ENCODE peak calls at places on chromosome X, in ten cellular contexts. T, W, V, M, C, F, X, K, Q and S are unnamed samples.

GRCh38 chrX:121569609-121570008 is 522.2 kb downstream of the GLUD2 start:
- DNase-seq in T (no peak), W (no peak), V (no peak), M (no peak), C (no peak), F (no peak), X (no peak), K (no peak), Q (no peak), S (no peak)

GRCh38 chrX:65697915-65698796 is 30.7 kb downstream of the MSN start:
- DNase-seq in T (no peak), W (no peak), V (peak; percentile 37), M (no peak), C (peak; percentile 45), F (peak; percentile 40), X (peak; percentile 15), K (peak; percentile 44), Q (no peak), S (peak; percentile 80)

GRCh38 chrX:47264507-47265173 is 31.8 kb downstream of the USP11 start:
- DNase-seq in T (no peak), W (peak; percentile 11), V (no peak), M (no peak), C (no peak), F (peak; percentile 63), X (no peak), K (no peak), Q (peak; percentile 62), S (no peak)

GRCh38 chrX:110803506-110803905 is 7.9 kb upstream of the CHRDL1 start:
- DNase-seq in T (no peak), W (no peak), V (no peak), M (no peak), C (no peak), F (peak; percentile 65), X (no peak), K (no peak), Q (peak; percentile 1), S (no peak)

GRCh38 chrX:25343060-25343459 is 327.3 kb upstream of the ARX start:
- DNase-seq in T (no peak), W (no peak), V (no peak), M (no peak), C (no peak), F (no peak), X (peak; percentile 24), K (no peak), Q (no peak), S (no peak)

GRCh38 chrX:1462596-1463251 is 10.0 kb upstream of the ASMTL start:
- DNase-seq in T (no peak), W (no peak), V (no peak), M (no peak), C (no peak), F (peak; percentile 41), X (no peak), K (no peak), Q (peak; percentile 64), S (peak; percentile 19)

GRCh38 chrX:41100200-41100599 is 15.0 kb downstream of the USP9X start:
- DNase-seq in T (no peak), W (no peak), V (no peak), M (no peak), C (no peak), F (no peak), X (no peak), K (no peak), Q (no peak), S (no peak)

GRCh38 chrX:68273887-68274286 is 159.4 kb downstream of the OPHN1 start:
- DNase-seq in T (no peak), W (no peak), V (no peak), M (no peak), C (no peak), F (peak; percentile 30), X (peak; percentile 50), K (no peak), Q (peak; percentile 17), S (no peak)

GRCh38 chrX:118723376-118723775 is 4.0 kb upstream of the IL13RA1 start:
- DNase-seq in T (no peak), W (no peak), V (no peak), M (no peak), C (no peak), F (no peak), X (no peak), K (no peak), Q (no peak), S (no peak)

GRCh38 chrX:118724352-118724751 is 3.1 kb upstream of the IL13RA1 start:
- DNase-seq in T (no peak), W (no peak), V (no peak), M (no peak), C (no peak), F (no peak), X (no peak), K (no peak), Q (no peak), S (no peak)

GRCh38 chrX:118718737-118719136 is 8.7 kb upstream of the IL13RA1 start:
- DNase-seq in T (no peak), W (no peak), V (no peak), M (no peak), C (no peak), F (no peak), X (no peak), K (no peak), Q (no peak), S (no peak)

GRCh38 chrX:118717703-118718391 is 9.6 kb upstream of the IL13RA1 start:
- DNase-seq in T (no peak), W (no peak), V (no peak), M (no peak), C (no peak), F (no peak), X (no peak), K (no peak), Q (no peak), S (no peak)

DNA sequence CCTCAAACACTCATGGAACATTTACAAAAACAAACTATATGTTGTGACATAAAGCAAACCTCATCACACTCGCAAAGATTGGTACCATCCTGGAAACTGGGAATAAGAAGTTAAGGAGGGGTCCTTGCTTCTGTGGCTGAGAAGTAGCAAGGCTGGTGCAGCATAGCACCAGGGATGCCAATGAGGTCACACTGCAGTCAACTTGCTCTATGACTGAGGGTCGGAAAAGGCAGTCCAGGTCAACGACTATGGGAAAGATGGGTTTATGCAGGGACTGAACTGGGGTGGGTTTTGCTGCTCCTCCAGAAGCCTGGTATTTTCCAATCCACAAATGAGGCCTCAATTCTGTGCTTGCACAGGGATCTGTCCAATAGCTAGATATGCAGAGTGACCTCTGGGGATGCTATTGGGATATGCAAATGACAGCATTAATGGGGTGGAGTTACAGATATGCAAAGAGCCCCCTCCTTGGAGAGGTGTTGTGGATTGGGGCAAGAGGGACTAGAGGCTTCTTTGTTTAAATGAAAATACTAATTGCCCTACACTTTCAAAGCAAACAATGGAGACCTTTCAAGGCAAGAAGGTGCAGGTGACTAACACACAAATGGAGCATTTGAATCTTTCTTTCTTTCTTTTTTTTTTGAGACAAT is 7.2 kb upstream of the IL13RA1 start:
- DNase-seq in T (no peak), W (no peak), V (no peak), M (no peak), C (no peak), F (no peak), X (peak; percentile 5), K (no peak), Q (no peak), S (no peak)
- H3K4me1 ChIP-seq in T (no peaks in the 10 kb centered on the region), W (peaks cover 2% of the 10 kb centered on the region), V (no peaks in the 10 kb centered on the region), M (no peaks in the 10 kb centered on the region), C (no peaks in the 10 kb centered on the region), F (peaks cover 1% of the 10 kb centered on the region), X (peaks cover 6% of the 10 kb centered on the region), K (no peaks in the 10 kb centered on the region), Q (no peaks in the 10 kb centered on the region), S (no peaks in the 10 kb centered on the region)

DNA sequence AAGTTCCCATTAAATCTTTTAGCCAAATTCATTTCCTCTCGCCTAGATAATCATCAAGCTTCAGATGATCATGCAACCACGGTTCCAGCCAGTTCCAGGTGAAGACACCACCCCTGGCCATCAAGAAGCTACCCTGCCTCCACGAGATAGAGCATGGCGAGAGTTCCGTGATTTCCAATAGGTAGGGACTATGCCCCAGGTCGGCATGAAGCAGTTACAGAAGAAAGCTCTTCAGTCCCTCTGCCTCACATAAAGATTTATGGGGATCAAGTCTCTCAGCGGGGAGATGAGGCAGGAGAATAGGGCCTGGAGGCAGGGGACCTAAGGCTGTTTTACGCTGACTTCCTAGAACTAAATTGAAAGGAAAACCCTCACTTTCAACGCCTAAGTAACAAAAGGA is 183.9 kb downstream of the OR13H1 start:
- DNase-seq in T (no peak), W (no peak), V (no peak), M (no peak), C (no peak), F (no peak), X (no peak), K (no peak), Q (no peak), S (no peak)
- H3K36me3 ChIP-seq in T (no peaks in the 10 kb centered on the region), W (no peaks in the 10 kb centered on the region), V (no peaks in the 10 kb centered on the region), M (no peaks in the 10 kb centered on the region), C (no peaks in the 10 kb centered on the region), F (no peaks in the 10 kb centered on the region), X (peaks cover 14% of the 10 kb centered on the region), K (no peaks in the 10 kb centered on the region), Q (no peaks in the 10 kb centered on the region), S (no peaks in the 10 kb centered on the region)

GRCh38 chrX:107716816-107717700 is 58.5 kb downstream of the TSC22D3 start:
- DNase-seq in T (peak; percentile 60), W (peak; percentile 91), V (peak; percentile 85), M (peak; percentile 73), C (peak; percentile 89), F (peak; percentile 82), X (peak; percentile 65), K (peak; percentile 83), Q (peak; percentile 63), S (peak; percentile 90)

GRCh38 chrX:107715331-107716044 is 60.1 kb downstream of the TSC22D3 start:
- DNase-seq in T (peak; percentile 30), W (no peak), V (no peak), M (no peak), C (no peak), F (peak; percentile 61), X (no peak), K (no peak), Q (peak; percentile 23), S (peak; percentile 51)

GRCh38 chrX:107718156-107718621 is 57.4 kb downstream of the TSC22D3 start:
- DNase-seq in T (peak; percentile 69), W (peak; percentile 92), V (peak; percentile 64), M (peak; percentile 61), C (peak; percentile 90), F (peak; percentile 75), X (peak; percentile 82), K (no peak), Q (peak; percentile 78), S (peak; percentile 66)

GRCh38 chrX:107714196-107714811 is 61.3 kb downstream of the TSC22D3 start:
- DNase-seq in T (no peak), W (peak; percentile 34), V (no peak), M (no peak), C (no peak), F (peak; percentile 52), X (no peak), K (no peak), Q (no peak), S (peak; percentile 54)

GRCh38 chrX:107716045-107716684 is 59.4 kb downstream of the TSC22D3 start:
- DNase-seq in T (peak; percentile 89), W (no peak), V (no peak), M (no peak), C (no peak), F (peak; percentile 53), X (peak; percentile 75), K (no peak), Q (peak; percentile 21), S (peak; percentile 54)
- H3K4me1 ChIP-seq in T (peaks cover 6% of the 10 kb centered on the region), W (no peaks in the 10 kb centered on the region), V (peaks cover 36% of the 10 kb centered on the region), M (peaks cover 10% of the 10 kb centered on the region), C (peaks cover 3% of the 10 kb centered on the region), F (peaks cover 47% of the 10 kb centered on the region), X (peaks cover 10% of the 10 kb centered on the region), K (peaks cover 70% of the 10 kb centered on the region), Q (peaks cover 10% of the 10 kb centered on the region), S (peaks cover 40% of the 10 kb centered on the region)

GRCh38 chrX:291411-291901 is 10.3 kb downstream of the PLCXD1 start:
- DNase-seq in T (no peak), W (no peak), V (no peak), M (no peak), C (peak; percentile 9), F (no peak), X (no peak), K (no peak), Q (no peak), S (peak; percentile 39)

GRCh38 chrX:290476-291166 is 9.4 kb downstream of the PLCXD1 start:
- DNase-seq in T (no peak), W (no peak), V (no peak), M (no peak), C (peak; percentile 8), F (no peak), X (no peak), K (no peak), Q (no peak), S (peak; percentile 45)

GRCh38 chrX:295136-295535 is 14.0 kb downstream of the PLCXD1 start:
- DNase-seq in T (no peak), W (no peak), V (no peak), M (no peak), C (no peak), F (no peak), X (no peak), K (no peak), Q (no peak), S (peak; percentile 45)

GRCh38 chrX:288561-288991 is 7.4 kb downstream of the PLCXD1 start:
- DNase-seq in T (no peak), W (no peak), V (no peak), M (no peak), C (peak; percentile 14), F (no peak), X (no peak), K (no peak), Q (no peak), S (peak; percentile 35)

DNA sequence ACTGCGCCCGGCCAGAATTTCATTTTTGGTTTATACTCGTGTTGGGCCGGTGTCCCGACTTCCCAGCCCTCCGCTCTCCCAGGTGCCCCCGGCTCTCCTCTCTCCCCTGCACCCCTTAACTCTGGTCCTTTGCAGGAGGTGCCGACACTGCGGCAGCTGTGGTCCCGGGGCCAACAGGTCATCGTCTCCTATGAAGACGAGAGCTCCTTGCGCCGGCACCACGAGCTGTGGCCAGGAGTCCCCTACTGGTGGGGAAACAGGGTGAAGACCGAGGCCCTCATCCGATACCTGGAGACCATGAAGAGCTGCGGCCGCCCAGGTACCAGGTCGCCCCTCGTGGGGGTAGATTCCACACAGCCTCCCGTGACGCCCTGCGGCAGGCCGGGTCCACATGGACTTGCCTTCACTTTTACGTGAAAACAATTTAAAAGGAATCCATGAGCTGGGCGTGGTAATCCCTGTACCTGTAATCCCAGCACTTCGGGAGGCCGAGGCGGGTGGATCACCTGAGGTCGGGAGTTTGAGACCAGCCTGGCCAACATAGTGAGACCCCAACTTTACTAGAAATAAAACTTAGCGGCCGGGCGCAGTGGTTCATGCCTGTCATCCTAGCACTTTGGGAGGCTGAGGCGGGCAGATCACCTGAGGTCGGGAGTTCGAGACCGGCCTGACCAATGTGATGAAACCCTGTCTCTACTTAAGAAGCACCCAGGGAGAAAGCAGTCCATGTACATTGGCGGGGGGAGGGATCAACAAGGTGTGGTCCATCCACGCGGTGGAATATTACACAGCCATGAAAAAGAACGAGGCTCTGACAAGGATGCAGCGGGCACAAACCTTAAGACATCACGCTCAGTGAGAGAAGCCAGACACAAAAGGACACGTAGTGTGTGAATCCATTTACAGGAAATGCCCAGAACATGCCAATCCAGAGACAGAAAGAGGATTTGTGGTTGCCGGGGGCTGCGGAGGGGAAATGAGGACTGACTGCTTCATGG is 12.0 kb downstream of the PLCXD1 start:
- DNase-seq in T (no peak), W (no peak), V (no peak), M (no peak), C (peak; percentile 12), F (no peak), X (no peak), K (no peak), Q (no peak), S (peak; percentile 40)
- H3K36me3 ChIP-seq in T (peaks cover 16% of the 10 kb centered on the region), W (peaks cover 17% of the 10 kb centered on the region), V (peaks cover 58% of the 10 kb centered on the region), M (no peaks in the 10 kb centered on the region), C (no peaks in the 10 kb centered on the region), F (no peaks in the 10 kb centered on the region), X (peaks cover 71% of the 10 kb centered on the region), K (peaks cover 64% of the 10 kb centered on the region), Q (peaks cover 46% of the 10 kb centered on the region), S (peaks cover 76% of the 10 kb centered on the region)